ENCODE peak calls at places on chromosomes 13 and 19, in seven cellular contexts. One of them, this sample, is unnamed.

GRCh38 chr13:106446011-106446410 is 89.5 kb downstream of the EFNB2 start:
- DNase-seq in right lobe of liver: no peak
- DNase-seq in activated naive CD4-positive, alpha-beta T cell: no peak
- DNase-seq in cerebellar cortex: no peak
- DNase-seq in NCI-H187: no peak
- DNase-seq in glutamatergic neuron: no peak
- DNase-seq in substantia nigra: no peak
- DNase-seq in this sample: no peak

GRCh38 chr19:48530770-48531169 is 19.1 kb upstream of the LMTK3 start:
- DNase-seq in right lobe of liver: no peak
- DNase-seq in activated naive CD4-positive, alpha-beta T cell: no peak
- DNase-seq in cerebellar cortex: no peak
- DNase-seq in NCI-H187: no peak
- DNase-seq in glutamatergic neuron: no peak
- DNase-seq in substantia nigra: no peak
- DNase-seq in this sample: no peak

GRCh38 chr13:26011996-26012688 is 39.7 kb downstream of the SHISA2 start:
- DNase-seq in right lobe of liver: no peak
- DNase-seq in activated naive CD4-positive, alpha-beta T cell: no peak
- DNase-seq in cerebellar cortex: no peak
- DNase-seq in NCI-H187: no peak
- DNase-seq in glutamatergic neuron: peak
- DNase-seq in substantia nigra: no peak
- DNase-seq in this sample: no peak

GRCh38 chr13:28408235-28408848 is 86.6 kb downstream of the FLT1 start:
- DNase-seq in right lobe of liver: peak
- DNase-seq in activated naive CD4-positive, alpha-beta T cell: no peak
- DNase-seq in cerebellar cortex: no peak
- DNase-seq in NCI-H187: no peak
- DNase-seq in glutamatergic neuron: peak
- DNase-seq in substantia nigra: no peak
- DNase-seq in this sample: no peak

GRCh38 chr19:23054456-23054855 is 51.5 kb upstream of the ZNF728 start:
- DNase-seq in right lobe of liver: no peak
- DNase-seq in activated naive CD4-positive, alpha-beta T cell: no peak
- DNase-seq in cerebellar cortex: no peak
- DNase-seq in NCI-H187: no peak
- DNase-seq in glutamatergic neuron: no peak
- DNase-seq in substantia nigra: no peak
- DNase-seq in this sample: no peak

GRCh38 chr13:46165485-46166220 is 16.3 kb downstream of the LCP1 start:
- DNase-seq in right lobe of liver: no peak
- DNase-seq in activated naive CD4-positive, alpha-beta T cell: no peak
- DNase-seq in cerebellar cortex: no peak
- DNase-seq in NCI-H187: no peak
- DNase-seq in glutamatergic neuron: no peak
- DNase-seq in substantia nigra: no peak
- DNase-seq in this sample: no peak

GRCh38 chr19:15372470-15372869 is 7.1 kb downstream of the AKAP8 start:
- DNase-seq in right lobe of liver: no peak
- DNase-seq in activated naive CD4-positive, alpha-beta T cell: no peak
- DNase-seq in cerebellar cortex: no peak
- DNase-seq in NCI-H187: no peak
- DNase-seq in glutamatergic neuron: no peak
- DNase-seq in substantia nigra: no peak
- DNase-seq in this sample: no peak

GRCh38 chr13:28822161-28822560 is 2.0 kb downstream of the MTUS2 start:
- DNase-seq in right lobe of liver: no peak
- DNase-seq in activated naive CD4-positive, alpha-beta T cell: no peak
- DNase-seq in cerebellar cortex: peak
- DNase-seq in NCI-H187: no peak
- DNase-seq in glutamatergic neuron: no peak
- DNase-seq in substantia nigra: no peak
- DNase-seq in this sample: no peak

GRCh38 chr19:46574533-46574932 is 26.6 kb upstream of the CALM3 start:
- DNase-seq in right lobe of liver: no peak
- DNase-seq in activated naive CD4-positive, alpha-beta T cell: no peak
- DNase-seq in cerebellar cortex: no peak
- DNase-seq in NCI-H187: no peak
- DNase-seq in glutamatergic neuron: no peak
- DNase-seq in substantia nigra: no peak
- DNase-seq in this sample: no peak

GRCh38 chr13:46665243-46665629 is 112.3 kb downstream of the LRCH1 start:
- DNase-seq in right lobe of liver: no peak
- DNase-seq in activated naive CD4-positive, alpha-beta T cell: no peak
- DNase-seq in cerebellar cortex: no peak
- DNase-seq in NCI-H187: no peak
- DNase-seq in glutamatergic neuron: no peak
- DNase-seq in substantia nigra: no peak
- DNase-seq in this sample: no peak

GRCh38 chr19:28913626-28914025 is 299.3 kb downstream of the UQCRFS1 start:
- DNase-seq in right lobe of liver: no peak
- DNase-seq in activated naive CD4-positive, alpha-beta T cell: no peak
- DNase-seq in cerebellar cortex: no peak
- DNase-seq in NCI-H187: no peak
- DNase-seq in glutamatergic neuron: no peak
- DNase-seq in substantia nigra: no peak
- DNase-seq in this sample: no peak

GRCh38 chr13:98447881-98448641 is 128.8 kb downstream of the STK24 start:
- DNase-seq in right lobe of liver: no peak
- DNase-seq in activated naive CD4-positive, alpha-beta T cell: no peak
- DNase-seq in cerebellar cortex: peak
- DNase-seq in NCI-H187: peak
- DNase-seq in glutamatergic neuron: peak
- DNase-seq in substantia nigra: peak
- DNase-seq in this sample: peak

GRCh38 chr19:843180-843835 is 2.5 kb downstream of the PRTN3 start:
- DNase-seq in right lobe of liver: no peak
- DNase-seq in activated naive CD4-positive, alpha-beta T cell: no peak
- DNase-seq in cerebellar cortex: no peak
- DNase-seq in NCI-H187: no peak
- DNase-seq in glutamatergic neuron: peak
- DNase-seq in substantia nigra: no peak
- DNase-seq in this sample: no peak

GRCh38 chr13:50722437-50723125 is 120.9 kb downstream of the DLEU7 start:
- DNase-seq in right lobe of liver: no peak
- DNase-seq in activated naive CD4-positive, alpha-beta T cell: no peak
- DNase-seq in cerebellar cortex: no peak
- DNase-seq in NCI-H187: no peak
- DNase-seq in glutamatergic neuron: no peak
- DNase-seq in substantia nigra: no peak
- DNase-seq in this sample: no peak

GRCh38 chr13:76293346-76293745 is 592.9 kb downstream of the KCTD12 start:
- DNase-seq in right lobe of liver: no peak
- DNase-seq in activated naive CD4-positive, alpha-beta T cell: no peak
- DNase-seq in cerebellar cortex: no peak
- DNase-seq in NCI-H187: no peak
- DNase-seq in glutamatergic neuron: no peak
- DNase-seq in substantia nigra: no peak
- DNase-seq in this sample: no peak

GRCh38 chr19:16684216-16684615 is 23.3 kb downstream of the TMEM38A start:
- DNase-seq in right lobe of liver: no peak
- DNase-seq in activated naive CD4-positive, alpha-beta T cell: no peak
- DNase-seq in cerebellar cortex: no peak
- DNase-seq in NCI-H187: no peak
- DNase-seq in glutamatergic neuron: no peak
- DNase-seq in substantia nigra: no peak
- DNase-seq in this sample: no peak

GRCh38 chr13:110137677-110138008 is 169.3 kb downstream of the COL4A1 start:
- DNase-seq in right lobe of liver: peak
- DNase-seq in activated naive CD4-positive, alpha-beta T cell: no peak
- DNase-seq in cerebellar cortex: peak
- DNase-seq in NCI-H187: peak
- DNase-seq in glutamatergic neuron: no peak
- DNase-seq in substantia nigra: peak
- DNase-seq in this sample: peak

GRCh38 chr19:42467437-42467760 is 24.7 kb upstream of the CXCL17 start:
- DNase-seq in right lobe of liver: no peak
- DNase-seq in activated naive CD4-positive, alpha-beta T cell: no peak
- DNase-seq in cerebellar cortex: no peak
- DNase-seq in NCI-H187: no peak
- DNase-seq in glutamatergic neuron: no peak
- DNase-seq in substantia nigra: no peak
- DNase-seq in this sample: no peak

GRCh38 chr19:33396701-33397535 is 23.4 kb downstream of the CEBPG start:
- DNase-seq in right lobe of liver: peak
- DNase-seq in activated naive CD4-positive, alpha-beta T cell: no peak
- DNase-seq in cerebellar cortex: no peak
- DNase-seq in NCI-H187: no peak
- DNase-seq in glutamatergic neuron: peak
- DNase-seq in substantia nigra: no peak
- DNase-seq in this sample: no peak

GRCh38 chr13:103695320-103695719 is 629.1 kb upstream of the SLC10A2 start:
- DNase-seq in right lobe of liver: no peak
- DNase-seq in activated naive CD4-positive, alpha-beta T cell: no peak
- DNase-seq in cerebellar cortex: no peak
- DNase-seq in NCI-H187: no peak
- DNase-seq in glutamatergic neuron: no peak
- DNase-seq in substantia nigra: no peak
- DNase-seq in this sample: no peak

GRCh38 chr13:41029629-41030028 is 10.5 kb upstream of the ELF1 start:
- DNase-seq in right lobe of liver: no peak
- DNase-seq in activated naive CD4-positive, alpha-beta T cell: no peak
- DNase-seq in cerebellar cortex: no peak
- DNase-seq in NCI-H187: no peak
- DNase-seq in glutamatergic neuron: no peak
- DNase-seq in substantia nigra: no peak
- DNase-seq in this sample: no peak

GRCh38 chr13:74556002-74556551 is 421.9 kb upstream of the KLF12 start:
- DNase-seq in right lobe of liver: no peak
- DNase-seq in activated naive CD4-positive, alpha-beta T cell: no peak
- DNase-seq in cerebellar cortex: no peak
- DNase-seq in NCI-H187: no peak
- DNase-seq in glutamatergic neuron: no peak
- DNase-seq in substantia nigra: no peak
- DNase-seq in this sample: no peak

GRCh38 chr19:41755328-41755913 is at the start of gene CEACAM6:
- DNase-seq in right lobe of liver: no peak
- DNase-seq in activated naive CD4-positive, alpha-beta T cell: no peak
- DNase-seq in cerebellar cortex: no peak
- DNase-seq in NCI-H187: no peak
- DNase-seq in glutamatergic neuron: no peak
- DNase-seq in substantia nigra: no peak
- DNase-seq in this sample: no peak

GRCh38 chr13:90256746-90257145 is 1090.7 kb upstream of the MIR17HG start:
- DNase-seq in right lobe of liver: no peak
- DNase-seq in activated naive CD4-positive, alpha-beta T cell: no peak
- DNase-seq in cerebellar cortex: no peak
- DNase-seq in NCI-H187: no peak
- DNase-seq in glutamatergic neuron: no peak
- DNase-seq in substantia nigra: no peak
- DNase-seq in this sample: no peak

GRCh38 chr13:31424130-31424729 is 224.5 kb downstream of the B3GLCT start:
- DNase-seq in right lobe of liver: peak
- DNase-seq in activated naive CD4-positive, alpha-beta T cell: no peak
- DNase-seq in cerebellar cortex: peak
- DNase-seq in NCI-H187: peak
- DNase-seq in glutamatergic neuron: peak
- DNase-seq in substantia nigra: peak
- DNase-seq in this sample: peak

GRCh38 chr13:31909889-31910551 is 121.6 kb upstream of the FRY start:
- DNase-seq in right lobe of liver: peak
- DNase-seq in activated naive CD4-positive, alpha-beta T cell: no peak
- DNase-seq in cerebellar cortex: peak
- DNase-seq in NCI-H187: no peak
- DNase-seq in glutamatergic neuron: peak
- DNase-seq in substantia nigra: no peak
- DNase-seq in this sample: peak

GRCh38 chr19:18593367-18594095 is 4.9 kb downstream of the REX1BD start:
- DNase-seq in right lobe of liver: no peak
- DNase-seq in activated naive CD4-positive, alpha-beta T cell: no peak
- DNase-seq in cerebellar cortex: no peak
- DNase-seq in NCI-H187: no peak
- DNase-seq in glutamatergic neuron: no peak
- DNase-seq in substantia nigra: no peak
- DNase-seq in this sample: no peak

GRCh38 chr13:44331446-44331845 is 42.2 kb upstream of the SERP2 start:
- DNase-seq in right lobe of liver: no peak
- DNase-seq in activated naive CD4-positive, alpha-beta T cell: no peak
- DNase-seq in cerebellar cortex: no peak
- DNase-seq in NCI-H187: no peak
- DNase-seq in glutamatergic neuron: no peak
- DNase-seq in substantia nigra: no peak
- DNase-seq in this sample: no peak

GRCh38 chr13:74250738-74251190 is 116.6 kb upstream of the KLF12 start:
- DNase-seq in right lobe of liver: no peak
- DNase-seq in activated naive CD4-positive, alpha-beta T cell: no peak
- DNase-seq in cerebellar cortex: no peak
- DNase-seq in NCI-H187: no peak
- DNase-seq in glutamatergic neuron: no peak
- DNase-seq in substantia nigra: no peak
- DNase-seq in this sample: no peak

GRCh38 chr19:1161716-1162115 is 12.4 kb downstream of the SBNO2 start:
- DNase-seq in right lobe of liver: no peak
- DNase-seq in activated naive CD4-positive, alpha-beta T cell: no peak
- DNase-seq in cerebellar cortex: no peak
- DNase-seq in NCI-H187: peak
- DNase-seq in glutamatergic neuron: no peak
- DNase-seq in substantia nigra: no peak
- DNase-seq in this sample: no peak

GRCh38 chr13:93716623-93717022 is 490.0 kb downstream of the GPC6 start:
- DNase-seq in right lobe of liver: no peak
- DNase-seq in activated naive CD4-positive, alpha-beta T cell: no peak
- DNase-seq in cerebellar cortex: no peak
- DNase-seq in NCI-H187: no peak
- DNase-seq in glutamatergic neuron: no peak
- DNase-seq in substantia nigra: no peak
- DNase-seq in this sample: no peak

GRCh38 chr13:113369189-113369588 is 5.3 kb upstream of the GRTP1 start:
- DNase-seq in right lobe of liver: no peak
- DNase-seq in activated naive CD4-positive, alpha-beta T cell: no peak
- DNase-seq in cerebellar cortex: no peak
- DNase-seq in NCI-H187: no peak
- DNase-seq in glutamatergic neuron: no peak
- DNase-seq in substantia nigra: no peak
- DNase-seq in this sample: no peak

GRCh38 chr13:49341941-49342340 is 94.2 kb downstream of the CDADC1 start:
- DNase-seq in right lobe of liver: no peak
- DNase-seq in activated naive CD4-positive, alpha-beta T cell: no peak
- DNase-seq in cerebellar cortex: no peak
- DNase-seq in NCI-H187: no peak
- DNase-seq in glutamatergic neuron: no peak
- DNase-seq in substantia nigra: no peak
- DNase-seq in this sample: no peak

GRCh38 chr19:51691122-51692064 is 1.7 kb upstream of the SPACA6 start:
- DNase-seq in right lobe of liver: no peak
- DNase-seq in activated naive CD4-positive, alpha-beta T cell: no peak
- DNase-seq in cerebellar cortex: peak
- DNase-seq in NCI-H187: no peak
- DNase-seq in glutamatergic neuron: peak
- DNase-seq in substantia nigra: no peak
- DNase-seq in this sample: no peak

GRCh38 chr19:29265436-29265835 is 52.5 kb upstream of the UQCRFS1 start:
- DNase-seq in right lobe of liver: no peak
- DNase-seq in activated naive CD4-positive, alpha-beta T cell: no peak
- DNase-seq in cerebellar cortex: no peak
- DNase-seq in NCI-H187: no peak
- DNase-seq in glutamatergic neuron: no peak
- DNase-seq in substantia nigra: no peak
- DNase-seq in this sample: no peak